ENCODE peak calls at places on chromosome 1, in six cellular contexts. One of them, this sample, is unnamed.
A peak's percentile ranks its signal among the peaks of the same experiment; 100 is the strongest.

GRCh38 chr1:244409648-244410164 is 42.0 kb downstream of the ADSS2 start:
- DNase-seq in epithelial cell of esophagus: no peak
- DNase-seq in KBM-7: no peak
- DNase-seq in GM12864: peak; percentile 24
- DNase-seq in AG09309: no peak
- DNase-seq in cardiac muscle cell: no peak
- DNase-seq in this sample: no peak

GRCh38 chr1:112507896-112508241 is 896 bp upstream of the WNT2B start:
- DNase-seq in epithelial cell of esophagus: no peak
- DNase-seq in KBM-7: no peak
- DNase-seq in GM12864: no peak
- DNase-seq in AG09309: no peak
- DNase-seq in cardiac muscle cell: no peak
- DNase-seq in this sample: no peak

GRCh38 chr1:154157520-154158306 is 2.8 kb upstream of the NUP210L start:
- DNase-seq in epithelial cell of esophagus: peak; percentile 15
- DNase-seq in KBM-7: no peak
- DNase-seq in GM12864: peak; percentile 80
- DNase-seq in AG09309: no peak
- DNase-seq in cardiac muscle cell: peak; percentile 83
- DNase-seq in this sample: no peak

GRCh38 chr1:47942238-47942629 is 55.0 kb downstream of the TRABD2B start:
- DNase-seq in epithelial cell of esophagus: peak; percentile 32
- DNase-seq in KBM-7: no peak
- DNase-seq in GM12864: no peak
- DNase-seq in AG09309: no peak
- DNase-seq in cardiac muscle cell: no peak
- DNase-seq in this sample: peak; percentile 21

GRCh38 chr1:196193891-196194559 is 414.2 kb downstream of the KCNT2 start:
- DNase-seq in epithelial cell of esophagus: no peak
- DNase-seq in KBM-7: peak; percentile 49
- DNase-seq in GM12864: no peak
- DNase-seq in AG09309: no peak
- DNase-seq in cardiac muscle cell: no peak
- DNase-seq in this sample: peak; percentile 16

GRCh38 chr1:41486892-41487728 is 2.6 kb upstream of the EDN2 start:
- DNase-seq in epithelial cell of esophagus: no peak
- DNase-seq in KBM-7: no peak
- DNase-seq in GM12864: peak; percentile 41
- DNase-seq in AG09309: no peak
- DNase-seq in cardiac muscle cell: peak; percentile 47
- DNase-seq in this sample: no peak

GRCh38 chr1:27872059-27872801 is at the start of gene THEMIS2:
- DNase-seq in epithelial cell of esophagus: peak; percentile 60
- DNase-seq in KBM-7: peak; percentile 42
- DNase-seq in GM12864: no peak
- DNase-seq in AG09309: no peak
- DNase-seq in cardiac muscle cell: peak; percentile 52
- DNase-seq in this sample: peak; percentile 42

GRCh38 chr1:197984273-197984672 is 67.1 kb downstream of the LHX9 start:
- DNase-seq in epithelial cell of esophagus: peak; percentile 26
- DNase-seq in KBM-7: no peak
- DNase-seq in GM12864: no peak
- DNase-seq in AG09309: no peak
- DNase-seq in cardiac muscle cell: peak; percentile 6
- DNase-seq in this sample: peak; percentile 8

GRCh38 chr1:42420145-42420544 is 35.7 kb downstream of the ZMYND12 start:
- DNase-seq in epithelial cell of esophagus: no peak
- DNase-seq in KBM-7: no peak
- DNase-seq in GM12864: no peak
- DNase-seq in AG09309: no peak
- DNase-seq in cardiac muscle cell: no peak
- DNase-seq in this sample: no peak